ENCODE peak calls at places on chromosomes 11 and 22, in four cellular contexts. E is activated B cell treated with CpG ODN at 0.5 μM for 24 hours, W is HFFc6, B is mesothelial cell of epicardium. F is an unnamed sample.

GRCh38 chr11:45900916-45901617 is 6.0 kb downstream of the FREY1 start:
- DNase-seq in B (no peak), E (no peak), W (no peak), F (no peak)

GRCh38 chr11:32087602-32088001 is 3.3 kb upstream of the RCN1 start:
- DNase-seq in B (no peak), W (peak), E (no peak), F (no peak)

GRCh38 chr11:100247701-100248100 is 439.4 kb upstream of the ARHGAP42 start:
- DNase-seq in E (no peak), W (no peak), B (no peak), F (no peak)

GRCh38 chr11:1150769-1151365 is 6.9 kb upstream of the MUC5AC start:
- DNase-seq in E (no peak), B (no peak), W (no peak), F (no peak)

GRCh38 chr11:64947202-64947814 is 11.6 kb upstream of the GPHA2 start:
- DNase-seq in E (no peak), B (no peak), W (peak), F (no peak)

GRCh38 chr22:30266445-30267381 is at the start of gene OSM:
- DNase-seq in B (no peak), E (peak), W (no peak), F (peak)

GRCh38 chr11:5234390-5234834 is at the start of gene HBD:
- DNase-seq in W (peak), E (no peak), B (no peak), F (no peak)

GRCh38 chr11:72814139-72814830 is at the start of gene ATG16L2:
- DNase-seq in W (peak), E (peak), B (peak), F (peak)

GRCh38 chr22:38220653-38221386 is 19.0 kb downstream of the MAFF start:
- DNase-seq in B (no peak), E (no peak), W (no peak), F (no peak)

GRCh38 chr11:113261709-113262475 is 52.5 kb upstream of the TTC12 start:
- DNase-seq in E (no peak), B (no peak), W (peak), F (no peak)

GRCh38 chr22:31923166-31923565 is 21.2 kb upstream of the YWHAH start:
- DNase-seq in W (no peak), E (no peak), B (no peak), F (no peak)

GRCh38 chr11:73907191-73907590 is 30.4 kb downstream of the PAAF1 start:
- DNase-seq in B (no peak), E (no peak), W (peak), F (no peak)

GRCh38 chr11:131246589-131247164 is 123.7 kb upstream of the NTM start:
- DNase-seq in W (no peak), B (peak), E (no peak), F (no peak)

GRCh38 chr11:106668147-106668546 is 350.1 kb downstream of the GUCY1A2 start:
- DNase-seq in E (no peak), W (peak), B (no peak), F (no peak)

GRCh38 chr11:77819921-77820564 is 479 bp downstream of the RSF1 start:
- DNase-seq in W (no peak), B (peak), E (no peak), F (peak)

GRCh38 chr11:122145715-122146274 is 29.8 kb upstream of the BLID start:
- DNase-seq in W (peak), E (no peak), B (no peak), F (no peak)

GRCh38 chr11:69102732-69103615 is 52.8 kb upstream of the SMIM38 start:
- DNase-seq in E (no peak), B (no peak), W (no peak), F (no peak)

GRCh38 chr11:58688779-58689503 is 42.8 kb downstream of the GLYAT start:
- DNase-seq in W (peak), E (no peak), B (no peak), F (no peak)

GRCh38 chr11:957201-957920 is 31.7 kb downstream of the AP2A2 start:
- DNase-seq in B (no peak), E (no peak), W (no peak), F (no peak)

GRCh38 chr11:1753426-1754305 is 3.3 kb upstream of the IFITM10 start:
- DNase-seq in B (no peak), W (no peak), E (no peak), F (no peak)

GRCh38 chr22:47460870-47461269 is 698.4 kb downstream of the TBC1D22A start:
- DNase-seq in E (no peak), W (no peak), B (no peak), F (no peak)

GRCh38 chr11:92311616-92312449 is 87.2 kb downstream of the FAT3 start:
- DNase-seq in E (no peak), W (peak), B (no peak), F (no peak)

GRCh38 chr11:986270-986951 is 50.1 kb downstream of the MUC6 start:
- DNase-seq in B (peak), E (no peak), W (no peak), F (no peak)

GRCh38 chr22:45039206-45039605 is 29.4 kb upstream of the PHF21B start:
- DNase-seq in E (no peak), B (no peak), W (no peak), F (no peak)

DNA sequence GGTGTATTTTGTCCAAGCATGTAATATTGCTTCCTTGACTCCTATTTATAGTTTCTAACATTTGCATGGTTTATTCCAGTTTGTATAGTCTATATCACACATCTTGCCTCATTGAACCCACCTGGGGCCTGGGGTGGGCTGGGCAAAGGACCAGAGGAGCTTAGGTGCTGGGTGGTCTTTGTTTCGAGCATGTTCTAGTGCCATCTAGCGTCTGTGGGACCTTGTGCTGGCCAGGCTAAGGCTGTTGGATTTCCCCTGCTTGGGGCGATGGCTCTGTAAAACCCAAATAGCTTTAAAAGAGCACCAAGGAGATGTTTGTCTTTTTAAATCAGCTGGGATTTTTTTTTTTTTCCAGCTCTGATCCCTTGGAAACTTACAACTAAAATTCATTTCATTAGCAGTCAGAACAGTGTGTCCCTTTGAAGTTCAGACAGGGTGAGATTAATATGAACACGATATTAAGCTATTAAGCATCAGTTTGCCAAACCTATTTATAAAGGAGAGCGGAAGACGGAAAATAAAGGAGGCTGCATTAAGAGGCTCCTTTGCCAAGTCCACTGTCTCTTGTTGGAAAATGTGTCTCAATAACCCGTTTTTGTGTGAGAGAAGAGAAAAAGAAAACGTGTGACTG is 157.4 kb downstream of the COMMD9 start:
- DNase-seq in W (peak), E (no peak), B (peak), F (no peak)
- TF ChIP-seq CTCF in W (peak), E (no peak), B (no peak), F (no peak)

DNA sequence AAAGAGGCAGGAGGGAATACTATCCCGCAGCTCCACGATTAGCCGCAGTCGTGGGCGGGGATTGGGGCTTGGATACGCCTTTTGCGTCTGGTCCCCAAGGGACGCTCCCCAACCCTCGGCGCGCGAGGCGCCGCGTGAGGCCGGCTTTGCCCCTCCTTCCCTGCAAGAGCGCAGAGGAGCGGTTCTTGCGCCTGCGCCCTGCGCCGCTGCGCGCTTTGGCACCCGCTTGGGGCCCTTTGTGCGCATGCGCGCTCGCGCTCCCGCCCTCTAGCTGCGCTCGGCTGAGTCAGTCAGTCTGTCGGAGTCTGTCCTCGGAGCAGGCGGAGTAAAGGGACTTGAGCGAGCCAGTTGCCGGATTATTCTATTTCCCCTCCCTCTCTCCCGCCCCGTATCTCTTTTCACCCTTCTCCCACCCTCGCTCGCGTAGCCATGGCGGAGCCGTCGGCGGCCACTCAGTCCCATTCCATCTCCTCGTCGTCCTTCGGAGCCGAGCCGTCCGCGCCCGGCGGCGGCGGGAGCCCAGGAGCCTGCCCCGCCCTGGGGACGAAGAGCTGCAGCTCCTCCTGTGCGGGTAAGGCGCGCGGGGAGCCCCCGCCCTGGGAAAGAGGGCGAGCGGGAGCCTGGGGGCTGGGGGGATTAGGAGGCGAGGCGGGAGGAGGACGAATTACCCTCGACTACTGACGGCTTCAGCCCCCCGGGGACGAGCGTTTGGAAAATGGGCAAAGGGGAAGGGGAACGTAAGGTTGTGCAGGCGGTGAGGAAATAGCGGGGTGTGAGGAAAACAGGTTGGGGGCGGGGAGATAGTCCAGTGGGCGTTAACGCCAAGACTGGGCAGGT is at the start of gene RTN3:
- DNase-seq in B (peak), E (peak), W (peak), F (peak)
- TF ChIP-seq CTCF in B (no peak), E (no peak), W (no peak), F (no peak)

GRCh38 chr11:111982019-111982464 is 43.2 kb upstream of the DLAT start:
- DNase-seq in W (peak), B (peak), E (no peak), F (no peak)
- TF ChIP-seq CTCF in W (peak), B (peak), E (no peak), F (peak)

DNA sequence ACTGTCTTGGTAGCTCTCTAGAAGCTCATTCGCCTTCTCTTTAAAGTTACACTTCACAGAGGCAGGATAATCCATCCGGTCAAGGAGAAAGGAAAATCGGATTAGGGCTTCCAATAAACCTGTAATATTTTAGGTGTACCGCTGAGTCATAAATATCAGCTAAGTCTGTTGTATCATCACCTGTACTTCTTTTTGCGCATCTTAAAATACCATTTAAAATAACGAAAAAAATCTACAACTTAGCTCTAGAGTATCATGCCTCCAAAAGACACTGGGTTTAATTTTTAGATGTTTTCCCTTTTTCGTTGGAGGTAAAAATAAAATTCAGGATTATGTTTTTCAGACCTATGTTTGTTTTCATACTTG is 41.5 kb upstream of the INCENP start:
- DNase-seq in E (no peak), W (no peak), B (no peak), F (no peak)
- TF ChIP-seq CTCF in E (no peak), W (peak), B (peak), F (no peak)

GRCh38 chr11:22089609-22090008 is 103.3 kb upstream of the ANO5 start:
- DNase-seq in E (no peak), W (no peak), B (no peak), F (no peak)
- TF ChIP-seq CTCF in E (no peak), W (no peak), B (no peak), F (no peak)